ENCODE peak calls at places on chromosomes 3 and 15, in four cellular contexts. U is A549, V is HepG2, J is H1. E is an unnamed sample. For H3K4me1, the result is how much of the 10 kb centered on the place peaks cover.

GRCh38 chr3:77825045-77825827 is 785.3 kb downstream of the ROBO2 start:
- DNase-seq in U (peak), V (no peak), J (no peak), E (peak)

GRCh38 chr3:112120485-112120836 is 12.6 kb downstream of the GCSAM start:
- DNase-seq in U (no peak), V (no peak), J (no peak), E (no peak)

GRCh38 chr3:64462203-64463120 is 225.3 kb downstream of the ADAMTS9 start:
- DNase-seq in U (no peak), V (no peak), J (no peak), E (peak)

GRCh38 chr15:82540055-82540983 is at the start of gene RPS17:
- DNase-seq in U (peak), V (peak), J (peak), E (peak)

GRCh38 chr3:195131149-195131548 is 139.8 kb downstream of the XXYLT1 start:
- DNase-seq in U (no peak), V (no peak), J (no peak), E (no peak)

GRCh38 chr3:27724459-27725197 is 2.5 kb upstream of the EOMES start:
- DNase-seq in U (no peak), V (no peak), J (no peak), E (no peak)

GRCh38 chr3:16884748-16885587 is at the start of gene PLCL2:
- DNase-seq in U (peak), V (no peak), J (no peak), E (peak)

GRCh38 chr3:141094851-141095545 is 43.9 kb downstream of the SPSB4 start:
- DNase-seq in U (no peak), V (no peak), J (no peak), E (peak)

GRCh38 chr3:61768284-61769012 is 207.1 kb downstream of the PTPRG start:
- DNase-seq in U (no peak), V (no peak), J (no peak), E (peak)

GRCh38 chr3:62051506-62051905 is 321.8 kb downstream of the FEZF2 start:
- DNase-seq in U (peak), V (peak), J (no peak), E (peak)

GRCh38 chr3:140508545-140508944 is 169.3 kb upstream of the TRIM42 start:
- DNase-seq in U (no peak), V (no peak), J (no peak), E (no peak)

GRCh38 chr3:63967675-63968611 is 55.4 kb downstream of the PSMD6 start:
- DNase-seq in U (no peak), V (peak), J (no peak), E (peak)

GRCh38 chr15:69661446-69661845 is 208.8 kb downstream of the RPLP1 start:
- DNase-seq in U (no peak), V (no peak), J (no peak), E (no peak)

GRCh38 chr3:156601497-156601896 is 46.6 kb upstream of the SSR3 start:
- DNase-seq in U (no peak), V (no peak), J (no peak), E (no peak)

GRCh38 chr3:106399208-106399607 is 530.4 kb upstream of the CBLB start:
- DNase-seq in U (no peak), V (no peak), J (no peak), E (peak)

GRCh38 chr3:39121626-39122025 is 14.1 kb downstream of the TTC21A start:
- DNase-seq in U (no peak), V (no peak), J (no peak), E (no peak)

GRCh38 chr3:178451799-178452198 is 84.4 kb upstream of the KCNMB2 start:
- DNase-seq in U (no peak), V (no peak), J (no peak), E (no peak)

GRCh38 chr3:173893835-173894234 is 496.3 kb downstream of the NLGN1 start:
- DNase-seq in U (no peak), V (no peak), J (no peak), E (no peak)

GRCh38 chr3:128222771-128223386 is 69.6 kb downstream of the EEFSEC start:
- DNase-seq in U (no peak), V (no peak), J (no peak), E (peak)

GRCh38 chr3:33547101-33547500 is 106.9 kb upstream of the UBP1 start:
- DNase-seq in U (no peak), V (no peak), J (no peak), E (no peak)

DNA sequence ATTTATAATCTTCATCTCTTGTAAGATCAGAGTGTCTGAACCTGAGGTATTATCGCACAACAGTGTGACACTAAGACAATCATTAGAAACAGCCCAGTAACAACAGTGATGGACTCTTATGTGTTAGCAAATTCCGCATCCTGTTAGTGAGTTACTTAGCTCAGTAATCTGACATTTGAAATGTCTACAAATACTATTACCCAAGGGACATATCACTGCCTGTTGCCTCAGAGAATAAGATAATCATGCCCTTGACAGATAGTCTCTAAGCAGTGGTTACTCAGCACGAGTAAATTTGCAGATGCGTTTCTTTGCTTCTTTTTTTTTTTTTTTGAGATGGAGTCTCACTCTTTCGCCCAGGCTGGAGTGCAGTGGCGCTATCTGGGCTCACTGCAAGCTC is 13.4 kb upstream of the RTP1 start:
- DNase-seq in U (no peak), V (no peak), J (no peak), E (no peak)
- H3K4me1 ChIP-seq in U (under half), V (under half), J (under half), E (under half)

GRCh38 chr3:123801474-123801873 is 82.7 kb downstream of the MYLK start:
- DNase-seq in U (no peak), V (no peak), J (no peak), E (no peak)

GRCh38 chr3:123802007-123802630 is 82.0 kb downstream of the MYLK start:
- DNase-seq in U (no peak), V (no peak), J (no peak), E (no peak)

GRCh38 chr3:123798540-123798939 is 85.6 kb downstream of the MYLK start:
- DNase-seq in U (no peak), V (no peak), J (no peak), E (no peak)

GRCh38 chr3:123800352-123800682 is 83.8 kb downstream of the MYLK start:
- DNase-seq in U (no peak), V (no peak), J (no peak), E (no peak)

GRCh38 chr3:123799544-123800351 is 84.4 kb downstream of the MYLK start:
- DNase-seq in U (peak), V (peak), J (no peak), E (peak)
- TF ChIP-seq CEBPB in U (no peak), V (peak), J (no peak), E (no peak)

GRCh38 chr15:73982251-73982962 is 9.7 kb downstream of the STOML1 start:
- DNase-seq in U (no peak), V (no peak), J (no peak), E (peak)

GRCh38 chr15:73979636-73980035 is 12.5 kb downstream of the STOML1 start:
- DNase-seq in U (no peak), V (no peak), J (no peak), E (no peak)

GRCh38 chr15:73983773-73984172 is 8.3 kb downstream of the STOML1 start:
- DNase-seq in U (no peak), V (no peak), J (no peak), E (no peak)

GRCh38 chr15:73983211-73983727 is 8.8 kb downstream of the STOML1 start:
- DNase-seq in U (no peak), V (no peak), J (no peak), E (peak)

GRCh38 chr15:73981761-73982222 is 10.3 kb downstream of the STOML1 start:
- DNase-seq in U (no peak), V (no peak), J (no peak), E (no peak)
- H3K4me1 ChIP-seq in U (under half), V (under half), J (under half), E (under half)

GRCh38 chr15:74364936-74365618 is 2.4 kb downstream of the CYP11A1 start:
- DNase-seq in U (no peak), V (no peak), J (no peak), E (peak)
- TF ChIP-seq CEBPB in U (no peak), V (no peak), J (no peak), E (no peak)

DNA sequence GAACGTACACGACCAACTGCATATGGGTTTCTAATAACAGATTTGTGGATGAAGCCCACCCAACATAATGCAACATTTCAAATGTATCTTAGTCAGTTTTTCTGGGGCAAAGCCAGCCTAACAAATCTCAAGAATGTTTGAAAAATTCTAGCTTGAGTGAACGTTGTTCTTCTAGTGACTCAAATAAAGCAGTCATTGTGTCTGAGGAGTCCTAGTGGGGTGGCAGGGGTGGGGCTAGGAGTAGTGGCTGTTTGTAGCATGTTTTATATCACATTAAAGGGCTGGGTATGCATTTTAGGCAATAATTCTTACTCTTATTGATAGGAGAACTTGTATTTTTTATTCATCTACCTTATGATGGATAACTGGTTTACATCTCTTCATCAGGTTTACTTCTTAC is 6.0 kb downstream of the B3GNT5 start:
- DNase-seq in U (no peak), V (no peak), J (no peak), E (no peak)
- H3K4me1 ChIP-seq in U (under half), V (under half), J (under half), E (under half)

DNA sequence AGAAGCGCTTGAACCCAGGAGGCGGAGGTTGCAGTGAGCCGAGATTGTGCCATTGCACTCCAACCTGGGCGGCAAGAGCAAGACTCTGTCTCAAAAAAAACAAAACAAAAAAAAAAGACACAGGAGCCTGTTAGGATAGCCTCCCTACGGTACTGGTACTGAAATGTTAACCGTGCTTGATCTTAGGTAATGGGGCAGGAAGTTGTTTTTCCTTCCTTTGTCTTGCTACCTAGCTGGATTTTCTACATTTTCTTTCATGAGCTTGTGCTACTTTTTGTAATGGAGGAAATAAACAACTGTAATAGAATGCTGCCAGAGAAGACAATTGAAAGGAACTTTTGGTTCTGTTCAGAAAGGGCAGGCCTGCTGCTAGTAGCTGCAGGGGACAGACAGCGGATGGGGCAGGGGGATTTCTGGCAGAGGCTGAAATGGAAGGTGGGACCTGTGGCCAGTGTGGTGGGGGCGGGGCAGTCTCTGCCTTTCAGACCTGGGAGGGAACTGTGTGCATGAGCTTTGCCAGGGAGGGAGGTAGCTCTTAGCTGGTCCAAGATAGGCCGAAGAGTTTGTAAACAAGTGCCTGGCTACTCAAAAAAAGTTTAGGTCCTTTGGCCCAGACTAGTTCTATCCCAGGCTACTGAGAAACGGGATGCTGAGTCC is 49.0 kb upstream of the SEMA4B start:
- DNase-seq in U (no peak), V (no peak), J (no peak), E (no peak)
- TF ChIP-seq CEBPB in U (no peak), V (no peak), J (no peak), E (no peak)

GRCh38 chr3:84968701-84969235 is 10.0 kb downstream of the CADM2 start:
- DNase-seq in U (no peak), V (no peak), J (no peak), E (no peak)
- H3K4me1 ChIP-seq in U (under half), V (under half), J (under half), E (under half)